ENCODE peak calls at places on chromosomes 12 and 14, in eight cellular contexts. One of them, this sample, is unnamed.

GRCh38 chr12:19130224-19131019 is 889 bp downstream of the PLEKHA5 start:
- DNase-seq in heart left ventricle: peak; percentile 69
- DNase-seq in activated naive CD4-positive, alpha-beta T cell: no peak
- DNase-seq in HTR-8/SVneo: peak; percentile 25
- DNase-seq in fibroblast of mammary gland: peak; percentile 16
- DNase-seq in GM04503: no peak
- DNase-seq in NCI-H2171 treated with DMSO at 0.1 percent for 48 hours: no peak
- DNase-seq in ELF-1: peak; percentile 79
- DNase-seq in this sample: no peak

GRCh38 chr14:36477266-36477665 is 42.8 kb downstream of the NKX2-1 start:
- DNase-seq in fibroblast of mammary gland: no peak
- DNase-seq in HTR-8/SVneo: no peak
- DNase-seq in ELF-1: no peak
- DNase-seq in heart left ventricle: no peak
- DNase-seq in NCI-H2171 treated with DMSO at 0.1 percent for 48 hours: no peak
- DNase-seq in activated naive CD4-positive, alpha-beta T cell: no peak
- DNase-seq in GM04503: no peak
- DNase-seq in this sample: no peak

GRCh38 chr14:82075566-82075965 is 541.9 kb upstream of the SEL1L start:
- DNase-seq in HTR-8/SVneo: no peak
- DNase-seq in NCI-H2171 treated with DMSO at 0.1 percent for 48 hours: no peak
- DNase-seq in ELF-1: peak; percentile 20
- DNase-seq in heart left ventricle: no peak
- DNase-seq in fibroblast of mammary gland: no peak
- DNase-seq in GM04503: no peak
- DNase-seq in activated naive CD4-positive, alpha-beta T cell: no peak
- DNase-seq in this sample: no peak

GRCh38 chr12:120539303-120539702 is 5.1 kb downstream of the RNF10 start:
- DNase-seq in GM04503: no peak
- DNase-seq in ELF-1: no peak
- DNase-seq in heart left ventricle: no peak
- DNase-seq in NCI-H2171 treated with DMSO at 0.1 percent for 48 hours: no peak
- DNase-seq in HTR-8/SVneo: no peak
- DNase-seq in fibroblast of mammary gland: peak; percentile 87
- DNase-seq in activated naive CD4-positive, alpha-beta T cell: no peak
- DNase-seq in this sample: peak; percentile 51

GRCh38 chr12:3536096-3536875 is 45.3 kb downstream of the PRMT8 start:
- DNase-seq in HTR-8/SVneo: no peak
- DNase-seq in heart left ventricle: no peak
- DNase-seq in NCI-H2171 treated with DMSO at 0.1 percent for 48 hours: no peak
- DNase-seq in activated naive CD4-positive, alpha-beta T cell: no peak
- DNase-seq in ELF-1: no peak
- DNase-seq in fibroblast of mammary gland: no peak
- DNase-seq in GM04503: no peak
- DNase-seq in this sample: no peak

GRCh38 chr12:1583421-1584078 is 10.8 kb downstream of the FBXL14 start:
- DNase-seq in fibroblast of mammary gland: peak; percentile 93
- DNase-seq in heart left ventricle: no peak
- DNase-seq in NCI-H2171 treated with DMSO at 0.1 percent for 48 hours: peak; percentile 96
- DNase-seq in HTR-8/SVneo: peak; percentile 96
- DNase-seq in ELF-1: peak; percentile 67
- DNase-seq in activated naive CD4-positive, alpha-beta T cell: no peak
- DNase-seq in GM04503: no peak
- DNase-seq in this sample: peak; percentile 76

GRCh38 chr12:6868211-6869048 is 1.1 kb downstream of the TPI1 start:
- DNase-seq in GM04503: no peak
- DNase-seq in ELF-1: peak; percentile 43
- DNase-seq in heart left ventricle: no peak
- DNase-seq in HTR-8/SVneo: no peak
- DNase-seq in fibroblast of mammary gland: peak; percentile 31
- DNase-seq in NCI-H2171 treated with DMSO at 0.1 percent for 48 hours: peak; percentile 87
- DNase-seq in activated naive CD4-positive, alpha-beta T cell: no peak
- DNase-seq in this sample: no peak

GRCh38 chr14:81401420-81402122 is 1.4 kb upstream of the STON2 start:
- DNase-seq in HTR-8/SVneo: peak; percentile 27
- DNase-seq in GM04503: peak; percentile 90
- DNase-seq in fibroblast of mammary gland: peak; percentile 97
- DNase-seq in NCI-H2171 treated with DMSO at 0.1 percent for 48 hours: no peak
- DNase-seq in heart left ventricle: no peak
- DNase-seq in activated naive CD4-positive, alpha-beta T cell: no peak
- DNase-seq in ELF-1: no peak
- DNase-seq in this sample: peak; percentile 90

GRCh38 chr14:88737245-88737644 is 55.5 kb downstream of the EML5 start:
- DNase-seq in heart left ventricle: no peak
- DNase-seq in NCI-H2171 treated with DMSO at 0.1 percent for 48 hours: no peak
- DNase-seq in HTR-8/SVneo: no peak
- DNase-seq in ELF-1: no peak
- DNase-seq in fibroblast of mammary gland: no peak
- DNase-seq in GM04503: no peak
- DNase-seq in activated naive CD4-positive, alpha-beta T cell: no peak
- DNase-seq in this sample: no peak

GRCh38 chr12:6369916-6370575 is 5.3 kb downstream of the SCNN1A start:
- DNase-seq in NCI-H2171 treated with DMSO at 0.1 percent for 48 hours: no peak
- DNase-seq in fibroblast of mammary gland: peak; percentile 68
- DNase-seq in activated naive CD4-positive, alpha-beta T cell: no peak
- DNase-seq in HTR-8/SVneo: no peak
- DNase-seq in ELF-1: no peak
- DNase-seq in heart left ventricle: no peak
- DNase-seq in GM04503: no peak
- DNase-seq in this sample: no peak

GRCh38 chr12:56775638-56776037 is 12.5 kb downstream of the HSD17B6 start:
- DNase-seq in heart left ventricle: no peak
- DNase-seq in ELF-1: no peak
- DNase-seq in HTR-8/SVneo: no peak
- DNase-seq in GM04503: no peak
- DNase-seq in fibroblast of mammary gland: no peak
- DNase-seq in activated naive CD4-positive, alpha-beta T cell: no peak
- DNase-seq in NCI-H2171 treated with DMSO at 0.1 percent for 48 hours: no peak
- DNase-seq in this sample: no peak

GRCh38 chr12:71661977-71662522 is 1.6 kb downstream of the ZFC3H1 start:
- DNase-seq in NCI-H2171 treated with DMSO at 0.1 percent for 48 hours: no peak
- DNase-seq in activated naive CD4-positive, alpha-beta T cell: no peak
- DNase-seq in GM04503: peak; percentile 29
- DNase-seq in heart left ventricle: no peak
- DNase-seq in HTR-8/SVneo: no peak
- DNase-seq in ELF-1: no peak
- DNase-seq in fibroblast of mammary gland: peak; percentile 28
- DNase-seq in this sample: peak; percentile 29

GRCh38 chr12:92719674-92720073 is 16.9 kb downstream of the PLEKHG7 start:
- DNase-seq in NCI-H2171 treated with DMSO at 0.1 percent for 48 hours: no peak
- DNase-seq in heart left ventricle: no peak
- DNase-seq in HTR-8/SVneo: no peak
- DNase-seq in GM04503: no peak
- DNase-seq in fibroblast of mammary gland: peak; percentile 76
- DNase-seq in activated naive CD4-positive, alpha-beta T cell: no peak
- DNase-seq in ELF-1: no peak
- DNase-seq in this sample: peak; percentile 19

This sample was measured in HS-5.